ENCODE peak calls at places on chromosome 12, in eight cellular contexts. G, Y, W, A, Q, V, N and F are unnamed samples.

GRCh38 chr12:86081798-86082197 is 174.4 kb downstream of the MGAT4C start:
- DNase-seq in Q (no peak), A (no peak), V (no peak), G (no peak), W (no peak), N (no peak), Y (no peak), F (no peak)

GRCh38 chr12:49664591-49665146 is 41.3 kb downstream of the PRPF40B start:
- DNase-seq in W (no peak), V (no peak), G (peak), N (peak), A (no peak), Q (no peak), Y (peak), F (no peak)

GRCh38 chr12:68334136-68334535 is 2.0 kb upstream of the MDM1 start:
- DNase-seq in A (peak), Q (no peak), Y (peak), N (peak), G (peak), W (no peak), V (no peak), F (no peak)

GRCh38 chr12:71665109-71665476 is 992 bp downstream of the THAP2 start:
- DNase-seq in V (no peak), G (no peak), W (no peak), Q (no peak), Y (no peak), A (no peak), N (no peak), F (no peak)

GRCh38 chr12:65876898-65877721 is 52.8 kb downstream of the HMGA2 start:
- DNase-seq in A (no peak), N (peak), W (no peak), G (peak), V (no peak), Q (no peak), Y (peak), F (no peak)

GRCh38 chr12:51819851-51820720 is 28.4 kb downstream of the FIGNL2 start:
- DNase-seq in W (peak), Y (peak), G (no peak), A (no peak), N (no peak), Q (no peak), V (no peak), F (no peak)

GRCh38 chr12:112122823-112123690 is 2.3 kb upstream of the TRAFD1 start:
- DNase-seq in N (no peak), W (no peak), Q (no peak), A (no peak), G (no peak), Y (peak), V (no peak), F (no peak)

GRCh38 chr12:110689002-110689600 is at the start of gene HVCN1:
- DNase-seq in Q (peak), N (peak), G (no peak), W (no peak), A (no peak), Y (peak), V (no peak), F (no peak)

GRCh38 chr12:104700324-104700723 is 243.6 kb downstream of the CHST11 start:
- DNase-seq in N (no peak), A (no peak), W (no peak), G (no peak), Q (no peak), V (no peak), Y (no peak), F (no peak)

GRCh38 chr12:26690601-26691000 is 142.4 kb downstream of the ITPR2 start:
- DNase-seq in A (no peak), G (peak), W (no peak), V (no peak), N (no peak), Q (no peak), Y (no peak), F (no peak)

GRCh38 chr12:98644712-98645571 is at the start of the genes APAF1 and IKBIP:
- DNase-seq in W (peak), Y (peak), G (peak), N (peak), V (peak), A (peak), Q (peak), F (peak)

GRCh38 chr12:21234395-21234794 is 100.3 kb downstream of the SLCO1A2 start:
- DNase-seq in G (no peak), W (no peak), Y (no peak), N (no peak), V (no peak), A (no peak), Q (no peak), F (no peak)

GRCh38 chr12:51579321-51579850 is 11.6 kb upstream of the SCN8A start:
- DNase-seq in A (no peak), W (no peak), V (no peak), N (no peak), Q (no peak), Y (peak), G (no peak), F (no peak)

GRCh38 chr12:45658066-45658465 is 71.4 kb upstream of the ARID2 start:
- DNase-seq in Q (no peak), N (no peak), V (no peak), W (no peak), A (peak), G (no peak), Y (no peak), F (no peak)

GRCh38 chr12:21656931-21657335 is 709 bp downstream of the LDHB start:
- DNase-seq in Y (peak), G (peak), V (peak), N (peak), W (no peak), A (no peak), Q (peak), F (peak)

GRCh38 chr12:52444647-52445595 is 7.0 kb downstream of the KRT6B start:
- DNase-seq in G (no peak), Y (no peak), W (no peak), A (no peak), Q (no peak), N (no peak), V (no peak), F (no peak)

GRCh38 chr12:53696655-53697321 is 20.9 kb upstream of the ATP5MC2 start:
- DNase-seq in V (no peak), A (no peak), W (no peak), G (no peak), Y (no peak), N (no peak), Q (no peak), F (no peak)

GRCh38 chr12:89072303-89073026 is 279.8 kb downstream of the DUSP6 start:
- DNase-seq in V (no peak), Q (no peak), Y (no peak), N (no peak), W (no peak), A (no peak), G (no peak), F (no peak)

GRCh38 chr12:116346222-116346621 is 68.7 kb upstream of the MED13L start:
- DNase-seq in V (no peak), Q (no peak), A (no peak), G (peak), W (no peak), Y (peak), N (no peak), F (no peak)

GRCh38 chr12:113478351-113479011 is 6.8 kb upstream of the LHX5 start:
- DNase-seq in G (no peak), N (no peak), W (no peak), A (no peak), Q (no peak), V (no peak), Y (no peak), F (no peak)

GRCh38 chr12:132872975-132873421 is 14.4 kb downstream of the CHFR start:
- DNase-seq in W (no peak), G (no peak), N (no peak), Y (no peak), Q (no peak), A (no peak), V (no peak), F (no peak)

GRCh38 chr12:111942557-111942956 is 70.4 kb downstream of the TMEM116 start:
- DNase-seq in V (no peak), A (no peak), N (peak), G (peak), W (no peak), Y (peak), Q (no peak), F (no peak)

GRCh38 chr12:15544589-15544988 is 222.3 kb downstream of the PTPRO start:
- DNase-seq in A (no peak), Q (no peak), Y (no peak), W (no peak), G (no peak), V (no peak), N (no peak), F (no peak)

GRCh38 chr12:22172501-22172900 is 126.5 kb downstream of the CMAS start:
- DNase-seq in Q (no peak), V (no peak), N (no peak), W (no peak), Y (no peak), A (no peak), G (no peak), F (no peak)

GRCh38 chr12:94710933-94711332 is 60.6 kb upstream of the TMCC3 start:
- DNase-seq in A (no peak), Y (peak), Q (no peak), V (no peak), W (no peak), N (peak), G (peak), F (peak)

GRCh38 chr12:113640837-113641236 is 169.2 kb upstream of the LHX5 start:
- DNase-seq in W (no peak), Q (no peak), G (no peak), N (no peak), Y (no peak), V (no peak), A (no peak), F (no peak)

GRCh38 chr12:13534645-13535398 is 338.3 kb downstream of the EMP1 start:
- DNase-seq in N (peak), A (no peak), G (peak), W (no peak), V (peak), Y (peak), Q (peak), F (peak)

GRCh38 chr12:15157200-15157599 is 64.0 kb downstream of the RERG start:
- DNase-seq in Y (no peak), G (no peak), N (no peak), A (no peak), W (no peak), Q (no peak), V (no peak), F (no peak)